ENCODE peak calls at places on chromosome 17, in eight cellular contexts. F, K, O, H, M, L, B and Z are unnamed samples.
A peak's percentile ranks its signal among the peaks of the same experiment; 100 is the strongest.

GRCh38 chr17:36124879-36125824 is 21.5 kb downstream of the CCL4 start:
- DNase-seq in H (no peak), K (peak; percentile 59), B (no peak), L (peak; percentile 33), F (no peak), O (no peak), M (no peak), Z (no peak)

GRCh38 chr17:83081561-83082201 is 2.3 kb downstream of the METRNL start:
- DNase-seq in H (no peak), K (no peak), M (no peak), F (peak; percentile 90), O (peak; percentile 60), L (no peak), B (no peak), Z (no peak)

GRCh38 chr17:32634167-32634566 is 147.4 kb downstream of the CDK5R1 start:
- DNase-seq in K (peak; percentile 9), L (no peak), B (no peak), F (no peak), M (no peak), O (no peak), H (no peak), Z (no peak)

GRCh38 chr17:60139438-60140285 is 10.1 kb upstream of the CA4 start:
- DNase-seq in K (no peak), F (peak; percentile 85), L (peak; percentile 12), H (peak; percentile 7), M (peak; percentile 87), O (peak; percentile 80), B (no peak), Z (peak; percentile 72)

GRCh38 chr17:14838567-14838966 is 426.6 kb downstream of the PMP22 start:
- DNase-seq in L (no peak), O (no peak), B (no peak), H (no peak), K (no peak), M (no peak), F (no peak), Z (no peak)

GRCh38 chr17:70564006-70564620 is 394.8 kb downstream of the KCNJ2 start:
- DNase-seq in H (no peak), O (no peak), K (no peak), B (no peak), L (no peak), F (peak; percentile 21), M (no peak), Z (no peak)

GRCh38 chr17:14381606-14382005 is 80.7 kb downstream of the HS3ST3B1 start:
- DNase-seq in B (no peak), M (no peak), K (no peak), F (no peak), O (no peak), L (no peak), H (no peak), Z (no peak)

GRCh38 chr17:40540448-40540847 is 24.8 kb downstream of the CCR7 start:
- DNase-seq in K (no peak), F (no peak), M (peak; percentile 51), L (no peak), O (no peak), B (no peak), H (peak; percentile 52), Z (peak; percentile 75)

GRCh38 chr17:34252138-34252889 is 2.8 kb upstream of the CCL2 start:
- DNase-seq in B (peak; percentile 62), M (peak; percentile 91), O (peak; percentile 94), K (peak; percentile 39), L (no peak), H (no peak), F (peak; percentile 88), Z (no peak)

GRCh38 chr17:21029515-21029914 is 13.3 kb downstream of the USP22 start:
- DNase-seq in M (no peak), H (no peak), O (no peak), B (no peak), F (peak; percentile 50), K (no peak), L (no peak), Z (no peak)

GRCh38 chr17:62807812-62808575 is at the start of gene MARCHF10:
- DNase-seq in K (peak; percentile 18), M (peak; percentile 79), H (no peak), F (no peak), B (no peak), O (peak; percentile 65), L (no peak), Z (peak; percentile 5)

GRCh38 chr17:36650096-36650764 is 48.8 kb downstream of the MRM1 start:
- DNase-seq in B (no peak), F (no peak), K (no peak), L (no peak), O (no peak), H (no peak), M (no peak), Z (no peak)

GRCh38 chr17:596763-597644 is 117.6 kb downstream of the VPS53 start:
- DNase-seq in H (no peak), L (peak; percentile 75), O (no peak), B (no peak), M (no peak), F (peak; percentile 95), K (no peak), Z (no peak)

GRCh38 chr17:73316919-73317505 is 5.2 kb upstream of the CDC42EP4 start:
- DNase-seq in K (no peak), M (no peak), O (no peak), L (no peak), F (peak; percentile 63), B (no peak), H (no peak), Z (no peak)

GRCh38 chr17:8997994-8998628 is 23.2 kb upstream of the NTN1 start:
- DNase-seq in B (no peak), L (peak; percentile 51), F (peak; percentile 76), M (peak; percentile 81), O (peak; percentile 78), H (peak; percentile 54), K (peak; percentile 73), Z (peak; percentile 86)

GRCh38 chr17:59266748-59267147 is 46.4 kb downstream of the GDPD1 start:
- DNase-seq in K (no peak), L (no peak), B (no peak), O (no peak), F (peak; percentile 13), H (no peak), M (no peak), Z (no peak)

GRCh38 chr17:66507103-66507923 is 204.9 kb downstream of the PRKCA start:
- DNase-seq in F (peak; percentile 91), H (no peak), B (no peak), O (peak; percentile 62), K (no peak), L (peak; percentile 33), M (no peak), Z (no peak)

GRCh38 chr17:83068641-83069570 is 10.5 kb upstream of the METRNL start:
- DNase-seq in F (no peak), H (no peak), L (no peak), K (no peak), M (peak; percentile 57), B (no peak), O (no peak), Z (no peak)

GRCh38 chr17:1673041-1673790 is 11.5 kb downstream of the PRPF8 start:
- DNase-seq in B (no peak), K (no peak), O (no peak), H (no peak), F (no peak), M (no peak), L (no peak), Z (no peak)

GRCh38 chr17:36198831-36199465 is 2.4 kb upstream of the CCL3L1 start:
- DNase-seq in L (no peak), F (no peak), M (no peak), K (no peak), B (no peak), O (no peak), H (no peak), Z (no peak)

GRCh38 chr17:74736423-74737298 is at the start of gene RAB37:
- DNase-seq in K (peak; percentile 82), H (no peak), O (no peak), F (peak; percentile 40), B (no peak), L (peak; percentile 47), M (peak; percentile 81), Z (peak; percentile 49)
- H3K27ac ChIP-seq in K (peak within 1 kb of the TSS; percentile 54), H (peak within 1 kb of the TSS; percentile 75), O (no peak within 1 kb of the TSS), F (no peak within 1 kb of the TSS), B (no peak within 1 kb of the TSS), L (peak within 1 kb of the TSS; percentile 68), M (peak within 1 kb of the TSS; percentile 42), Z (peak within 1 kb of the TSS; percentile 71)

GRCh38 chr17:5439446-5439764 is 450 bp upstream of the C1QBP start:
- DNase-seq in H (no peak), O (no peak), L (no peak), K (no peak), M (no peak), F (no peak), B (no peak), Z (no peak)
- H3K4me3 ChIP-seq in H (peak overlapping the region; percentile 80), O (peak overlapping the region; percentile 79), L (peak overlapping the region; percentile 14), K (peak overlapping the region; percentile 84), M (peak overlapping the region; percentile 73), F (peak overlapping the region; percentile 89), B (peak overlapping the region; percentile 91), Z (peak overlapping the region; percentile 80)

GRCh38 chr17:17820457-17821158 is 16.2 kb downstream of the SREBF1 start:
- DNase-seq in H (no peak), K (no peak), O (no peak), B (no peak), M (no peak), F (no peak), L (no peak), Z (no peak)
- H3K27ac ChIP-seq in H (no peak overlapping the region), K (no peak overlapping the region), O (no peak overlapping the region), B (no peak overlapping the region), M (no peak overlapping the region), F (no peak overlapping the region), L (peak overlapping the region; percentile 83), Z (peak overlapping the region; percentile 25)

GRCh38 chr17:38746004-38746892 is 1.9 kb downstream of the PCGF2 start:
- DNase-seq in O (peak; percentile 49), L (no peak), B (no peak), M (no peak), K (peak; percentile 58), F (no peak), H (no peak), Z (no peak)
- H3K4me3 ChIP-seq in O (peak overlapping the region; percentile 92), L (peak overlapping the region; percentile 100), B (peak overlapping the region; percentile 93), M (peak overlapping the region; percentile 96), K (peak overlapping the region; percentile 79), F (peak overlapping the region; percentile 88), H (no peak overlapping the region), Z (no peak overlapping the region)

DNA sequence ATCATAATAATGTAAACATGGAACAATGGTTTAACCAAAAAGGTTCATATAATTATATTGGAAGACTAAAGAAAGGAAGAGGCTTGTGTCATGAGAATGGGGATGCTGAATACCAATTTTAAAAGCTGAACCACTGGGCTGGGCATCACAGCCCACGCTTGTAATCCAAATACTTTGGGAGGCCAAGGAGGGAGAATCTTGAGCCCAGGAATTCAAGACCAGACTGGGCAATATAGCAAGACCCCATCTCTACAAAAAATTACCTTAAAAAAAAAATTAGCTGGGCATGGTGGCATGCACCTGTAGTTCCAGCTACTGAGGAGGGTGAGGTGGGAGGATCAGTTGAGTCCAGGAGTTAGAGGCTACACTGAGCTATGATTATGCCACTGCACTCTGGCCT is 65.1 kb downstream of the SMURF2 start:
- DNase-seq in K (no peak), H (no peak), F (no peak), L (no peak), B (no peak), O (no peak), M (no peak), Z (no peak)
- H3K27ac ChIP-seq in K (no peak overlapping the region), H (no peak overlapping the region), F (no peak overlapping the region), L (no peak overlapping the region), B (no peak overlapping the region), O (no peak overlapping the region), M (no peak overlapping the region), Z (no peak overlapping the region)